ENCODE peak calls at places on chromosomes 11 and 22, in six cellular contexts. Y, X, K, Z, T and U are unnamed samples. For H3K4me1, the result is how much of the 10 kb centered on the place peaks cover.

GRCh38 chr22:35258144-35258988 is 1.1 kb downstream of the HMGXB4 start:
- DNase-seq in Y (peak), X (no peak), K (peak), Z (no peak), T (no peak), U (no peak)

GRCh38 chr11:62614275-62614674 is 1.2 kb downstream of the ROM1 start:
- DNase-seq in Y (peak), X (no peak), K (no peak), Z (no peak), T (no peak), U (no peak)

GRCh38 chr22:36182871-36183270 is 18.7 kb downstream of the APOL4 start:
- DNase-seq in Y (no peak), X (no peak), K (no peak), Z (no peak), T (no peak), U (no peak)

GRCh38 chr11:10322401-10322800 is 17.5 kb downstream of the ADM start:
- DNase-seq in Y (no peak), X (no peak), K (peak), Z (no peak), T (no peak), U (no peak)

GRCh38 chr11:93541884-93542752 is 1.1 kb downstream of the SMCO4 start:
- DNase-seq in Y (peak), X (no peak), K (peak), Z (peak), T (no peak), U (peak)

GRCh38 chr11:11949482-11949881 is 58.9 kb downstream of the DKK3 start:
- DNase-seq in Y (no peak), X (no peak), K (no peak), Z (no peak), T (no peak), U (no peak)

GRCh38 chr11:128575174-128575955 is 12.0 kb downstream of the ETS1 start:
- DNase-seq in Y (no peak), X (no peak), K (no peak), Z (no peak), T (no peak), U (no peak)

GRCh38 chr11:125063429-125064043 is 431 bp downstream of the SLC37A2 start:
- DNase-seq in Y (no peak), X (no peak), K (no peak), Z (no peak), T (no peak), U (no peak)

GRCh38 chr11:1871531-1871930 is 18.6 kb downstream of the LSP1 start:
- DNase-seq in Y (no peak), X (no peak), K (no peak), Z (no peak), T (no peak), U (peak)

GRCh38 chr11:953513-953912 is 27.8 kb downstream of the AP2A2 start:
- DNase-seq in Y (no peak), X (no peak), K (no peak), Z (no peak), T (no peak), U (no peak)

GRCh38 chr11:65452806-65453490 is 30.4 kb downstream of the NEAT1 start:
- DNase-seq in Y (peak), X (no peak), K (peak), Z (no peak), T (no peak), U (no peak)

GRCh38 chr22:22374579-22374978 is 130.0 kb downstream of the VPREB1 start:
- DNase-seq in Y (no peak), X (no peak), K (no peak), Z (no peak), T (no peak), U (no peak)

GRCh38 chr11:77056814-77057402 is 9.9 kb upstream of the CAPN5 start:
- DNase-seq in Y (no peak), X (no peak), K (no peak), Z (no peak), T (no peak), U (no peak)

GRCh38 chr11:130727715-130728114 is 188.6 kb downstream of the SNX19 start:
- DNase-seq in Y (no peak), X (no peak), K (no peak), Z (no peak), T (no peak), U (no peak)

GRCh38 chr11:18721576-18722292 is 4.3 kb downstream of the IGSF22 start:
- DNase-seq in Y (peak), X (no peak), K (peak), Z (peak), T (no peak), U (no peak)

GRCh38 chr11:76768091-76769047 is 14.8 kb upstream of the TSKU start:
- DNase-seq in Y (no peak), X (no peak), K (peak), Z (no peak), T (peak), U (peak)

GRCh38 chr11:4025248-4025956 is 69.2 kb upstream of the RRM1 start:
- DNase-seq in Y (no peak), X (no peak), K (peak), Z (no peak), T (no peak), U (no peak)

GRCh38 chr11:91932151-91932821 is 292.3 kb upstream of the FAT3 start:
- DNase-seq in Y (peak), X (no peak), K (peak), Z (no peak), T (no peak), U (no peak)

GRCh38 chr11:44763111-44763820 is 36.5 kb downstream of the TSPAN18 start:
- DNase-seq in Y (no peak), X (no peak), K (peak), Z (no peak), T (no peak), U (no peak)

GRCh38 chr11:14702760-14703159 is 59.2 kb downstream of the PDE3B start:
- DNase-seq in Y (no peak), X (no peak), K (no peak), Z (no peak), T (no peak), U (no peak)

GRCh38 chr11:68525930-68526329 is 65.4 kb downstream of the PPP6R3 start:
- DNase-seq in Y (peak), X (no peak), K (peak), Z (no peak), T (no peak), U (no peak)

GRCh38 chr11:61176446-61176845 is 15.2 kb upstream of the VPS37C start:
- DNase-seq in Y (no peak), X (no peak), K (no peak), Z (no peak), T (no peak), U (no peak)

GRCh38 chr11:13668957-13669521 is 571 bp downstream of the FAR1 start:
- DNase-seq in Y (peak), X (no peak), K (peak), Z (peak), T (no peak), U (peak)

GRCh38 chr11:30322826-30323710 is at the start of gene ARL14EP:
- DNase-seq in Y (peak), X (peak), K (peak), Z (peak), T (peak), U (peak)
- H3K27ac ChIP-seq in Y (peak), X (peak), K (peak), Z (peak), T (peak), U (peak)

DNA sequence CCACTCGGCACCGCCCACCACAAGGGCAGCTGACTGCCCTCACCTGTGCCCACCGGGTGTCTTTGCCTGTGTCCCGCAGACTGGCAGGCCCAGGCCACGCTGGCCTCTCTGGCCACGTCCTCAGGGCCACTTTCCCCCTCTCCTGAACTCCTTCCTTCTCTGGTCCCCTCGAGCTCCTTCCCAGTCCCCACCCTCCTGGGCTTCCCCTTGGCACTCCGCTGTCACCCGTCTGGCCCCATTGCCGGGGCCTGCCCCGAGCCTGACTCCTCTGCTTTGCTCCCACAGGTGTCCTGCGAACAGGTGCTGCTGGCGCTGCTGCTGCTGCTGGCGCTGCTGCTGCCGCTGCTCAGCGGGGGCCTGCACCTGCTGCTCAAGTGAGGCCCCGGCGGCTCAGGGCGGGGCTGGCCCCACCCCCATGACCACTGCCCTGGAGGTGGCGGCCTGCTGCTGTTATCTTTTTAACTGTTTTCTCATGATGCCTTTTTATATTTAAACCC is 14.2 kb downstream of the MCAT start:
- DNase-seq in Y (no peak), X (no peak), K (no peak), Z (peak), T (no peak), U (no peak)
- H3K4me1 ChIP-seq in Y (under half), X (under half), K (under half), Z (under half), T (under half), U (under half)

GRCh38 chr11:58495906-58496305 is 12.0 kb downstream of the OR5B21 start:
- DNase-seq in Y (no peak), X (no peak), K (no peak), Z (no peak), T (no peak), U (no peak)
- TF ChIP-seq CTCF in Y (no peak), X (no peak), K (no peak), Z (no peak), T (no peak), U (no peak)

GRCh38 chr11:34342008-34342533 is 15.7 kb downstream of the ABTB2 start:
- DNase-seq in Y (no peak), X (no peak), K (peak), Z (no peak), T (peak), U (peak)
- H3K27ac ChIP-seq in Y (no peak), X (peak), K (no peak), Z (no peak), T (peak), U (peak)

GRCh38 chr22:28942801-28943500 is 59.6 kb downstream of the ZNRF3 start:
- DNase-seq in Y (no peak), X (no peak), K (no peak), Z (no peak), T (no peak), U (no peak)
- H3K4me1 ChIP-seq in Y (under half), X (under half), K (under half), Z (under half), T (under half), U (under half)

GRCh38 chr11:22822204-22822603 is 7.4 kb downstream of the SVIP start:
- DNase-seq in Y (no peak), X (no peak), K (no peak), Z (no peak), T (no peak), U (no peak)
- TF ChIP-seq CTCF in Y (peak), X (no peak), K (no peak), Z (no peak), T (no peak), U (no peak)

GRCh38 chr22:20230777-20231420 is 37.2 kb downstream of the RTN4R start:
- DNase-seq in Y (no peak), X (no peak), K (no peak), Z (no peak), T (no peak), U (no peak)

GRCh38 chr22:20231499-20232236 is 36.5 kb downstream of the RTN4R start:
- DNase-seq in Y (no peak), X (no peak), K (no peak), Z (no peak), T (no peak), U (no peak)

GRCh38 chr22:20228939-20229272 is 39.2 kb downstream of the RTN4R start:
- DNase-seq in Y (no peak), X (no peak), K (no peak), Z (no peak), T (no peak), U (no peak)

GRCh38 chr22:20228055-20228938 is 39.8 kb downstream of the RTN4R start:
- DNase-seq in Y (no peak), X (no peak), K (no peak), Z (no peak), T (no peak), U (no peak)

GRCh38 chr22:20229916-20230775 is 38.0 kb downstream of the RTN4R start:
- DNase-seq in Y (no peak), X (no peak), K (peak), Z (no peak), T (no peak), U (no peak)
- H3K27ac ChIP-seq in Y (no peak), X (peak), K (no peak), Z (no peak), T (no peak), U (no peak)

DNA sequence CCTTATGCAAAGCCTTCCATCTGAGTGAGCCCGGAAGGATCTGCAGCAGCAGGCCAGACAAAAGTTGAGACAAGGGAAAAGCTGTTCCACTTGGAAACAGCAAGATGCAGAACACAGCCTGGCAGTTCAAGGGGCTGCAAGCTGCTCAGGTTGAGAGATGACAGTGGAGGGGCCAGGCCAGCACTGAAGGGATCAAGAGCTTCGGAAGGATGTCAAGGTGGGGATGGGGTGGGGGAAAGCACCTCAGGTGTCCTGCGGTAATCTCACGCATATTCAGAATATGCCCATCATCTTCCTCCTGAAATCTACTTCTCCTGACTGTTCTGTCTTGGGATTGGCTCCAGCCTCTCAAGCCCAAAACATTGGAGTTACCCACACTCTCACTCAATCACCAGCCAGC is 35.7 kb downstream of the GAB4 start:
- DNase-seq in Y (no peak), X (no peak), K (no peak), Z (no peak), T (no peak), U (no peak)
- H3K4me1 ChIP-seq in Y (under half), X (under half), K (under half), Z (under half), T (under half), U (under half)

GRCh38 chr22:45335021-45335818 is 25.5 kb downstream of the FAM118A start:
- DNase-seq in Y (no peak), X (no peak), K (no peak), Z (no peak), T (peak), U (peak)
- TF ChIP-seq CTCF in Y (no peak), X (no peak), K (no peak), Z (no peak), T (peak), U (peak)

DNA sequence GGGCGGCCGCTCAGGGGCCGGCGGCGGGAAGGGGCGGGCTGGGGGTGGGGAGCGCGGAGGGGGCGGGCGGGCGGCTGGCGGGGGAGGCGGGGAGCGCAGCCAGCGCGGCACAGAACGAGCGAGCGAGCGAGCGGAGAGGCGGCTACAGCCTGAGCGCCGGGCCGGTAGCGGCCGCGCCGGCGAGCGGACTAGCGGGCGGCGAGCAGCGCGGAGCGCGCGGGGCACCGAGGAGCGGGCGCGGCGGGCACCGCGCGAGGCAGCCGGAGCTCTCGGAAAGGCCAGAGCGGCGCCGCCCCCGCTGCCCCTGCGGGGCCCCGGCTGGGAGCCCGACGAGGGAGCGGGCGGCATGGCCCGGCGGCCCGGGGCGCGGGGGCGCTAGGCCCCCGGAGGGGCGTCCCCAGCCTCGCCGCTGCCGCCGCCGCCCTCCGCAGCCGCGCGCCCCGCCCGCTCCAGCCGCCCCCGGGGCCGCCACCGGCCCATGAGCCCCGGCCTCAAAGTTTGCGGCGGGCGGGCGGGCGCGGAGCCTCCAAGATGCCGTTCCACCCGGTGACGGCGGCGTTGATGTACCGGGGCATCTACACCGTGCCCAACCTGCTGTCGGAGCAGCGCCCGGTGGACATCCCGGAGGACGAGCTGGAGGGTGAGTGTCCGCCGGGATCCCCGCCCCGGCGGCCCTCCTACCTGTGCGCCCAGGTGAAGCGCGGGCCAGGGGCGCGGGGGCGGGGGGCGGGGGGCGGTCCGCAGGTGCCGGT is at the start of gene CABP7:
- DNase-seq in Y (peak), X (no peak), K (no peak), Z (no peak), T (no peak), U (no peak)
- H3K27ac ChIP-seq in Y (no peak), X (no peak), K (no peak), Z (no peak), T (no peak), U (no peak)